ENCODE peak calls at places on chromosomes 5 and 9, in ten cellular contexts. H, L, O, U, F, V, D, M, Q and P are unnamed samples.

GRCh38 chr9:98962181-98962560 is 18.5 kb downstream of the COL15A1 start:
- DNase-seq in H (no peak), L (no peak), O (no peak), U (no peak), F (no peak), V (no peak), D (no peak), M (no peak), Q (no peak), P (no peak)

GRCh38 chr9:121598167-121599000 is 53.0 kb upstream of the DAB2IP start:
- DNase-seq in H (no peak), L (peak; percentile 89), O (peak; percentile 87), U (no peak), F (no peak), V (no peak), D (peak; percentile 67), M (peak; percentile 75), Q (peak; percentile 81), P (peak; percentile 91)

GRCh38 chr9:115686069-115686468 is 467.5 kb upstream of the PAPPA start:
- DNase-seq in H (no peak), L (no peak), O (no peak), U (no peak), F (no peak), V (no peak), D (no peak), M (no peak), Q (no peak), P (no peak)

GRCh38 chr9:91833096-91833877 is 116.7 kb downstream of the ROR2 start:
- DNase-seq in H (no peak), L (no peak), O (no peak), U (no peak), F (no peak), V (no peak), D (no peak), M (no peak), Q (no peak), P (no peak)

GRCh38 chr5:169416583-169417196 is 115.8 kb upstream of the SLIT3 start:
- DNase-seq in H (no peak), L (no peak), O (peak; percentile 24), U (no peak), F (no peak), V (no peak), D (no peak), M (peak; percentile 13), Q (no peak), P (no peak)

GRCh38 chr5:180093651-180094382 is 22.3 kb upstream of the RNF130 start:
- DNase-seq in H (no peak), L (no peak), O (no peak), U (no peak), F (no peak), V (no peak), D (no peak), M (no peak), Q (no peak), P (no peak)

GRCh38 chr9:89497181-89497963 is 541 bp downstream of the SEMA4D start:
- DNase-seq in H (no peak), L (peak; percentile 52), O (no peak), U (peak; percentile 89), F (no peak), V (no peak), D (no peak), M (peak; percentile 68), Q (no peak), P (peak; percentile 18)

GRCh38 chr9:124309665-124310064 is 51.9 kb downstream of the NEK6 start:
- DNase-seq in H (no peak), L (no peak), O (no peak), U (no peak), F (peak; percentile 39), V (peak; percentile 97), D (peak; percentile 92), M (no peak), Q (peak; percentile 56), P (no peak)

GRCh38 chr5:78903936-78904335 is 81.2 kb downstream of the ARSB start:
- DNase-seq in H (no peak), L (no peak), O (no peak), U (no peak), F (no peak), V (peak; percentile 72), D (no peak), M (no peak), Q (no peak), P (no peak)

GRCh38 chr5:78899922-78900362 is 85.2 kb downstream of the ARSB start:
- DNase-seq in H (no peak), L (peak; percentile 73), O (no peak), U (no peak), F (peak; percentile 58), V (peak; percentile 69), D (peak; percentile 44), M (peak; percentile 61), Q (peak; percentile 53), P (no peak)

GRCh38 chr5:78907255-78907886 is 77.7 kb downstream of the ARSB start:
- DNase-seq in H (no peak), L (no peak), O (no peak), U (no peak), F (no peak), V (peak; percentile 86), D (no peak), M (no peak), Q (no peak), P (no peak)

GRCh38 chr5:78908173-78908901 is 76.8 kb downstream of the ARSB start:
- DNase-seq in H (no peak), L (peak; percentile 65), O (no peak), U (no peak), F (no peak), V (peak; percentile 98), D (no peak), M (peak; percentile 42), Q (no peak), P (no peak)

DNA sequence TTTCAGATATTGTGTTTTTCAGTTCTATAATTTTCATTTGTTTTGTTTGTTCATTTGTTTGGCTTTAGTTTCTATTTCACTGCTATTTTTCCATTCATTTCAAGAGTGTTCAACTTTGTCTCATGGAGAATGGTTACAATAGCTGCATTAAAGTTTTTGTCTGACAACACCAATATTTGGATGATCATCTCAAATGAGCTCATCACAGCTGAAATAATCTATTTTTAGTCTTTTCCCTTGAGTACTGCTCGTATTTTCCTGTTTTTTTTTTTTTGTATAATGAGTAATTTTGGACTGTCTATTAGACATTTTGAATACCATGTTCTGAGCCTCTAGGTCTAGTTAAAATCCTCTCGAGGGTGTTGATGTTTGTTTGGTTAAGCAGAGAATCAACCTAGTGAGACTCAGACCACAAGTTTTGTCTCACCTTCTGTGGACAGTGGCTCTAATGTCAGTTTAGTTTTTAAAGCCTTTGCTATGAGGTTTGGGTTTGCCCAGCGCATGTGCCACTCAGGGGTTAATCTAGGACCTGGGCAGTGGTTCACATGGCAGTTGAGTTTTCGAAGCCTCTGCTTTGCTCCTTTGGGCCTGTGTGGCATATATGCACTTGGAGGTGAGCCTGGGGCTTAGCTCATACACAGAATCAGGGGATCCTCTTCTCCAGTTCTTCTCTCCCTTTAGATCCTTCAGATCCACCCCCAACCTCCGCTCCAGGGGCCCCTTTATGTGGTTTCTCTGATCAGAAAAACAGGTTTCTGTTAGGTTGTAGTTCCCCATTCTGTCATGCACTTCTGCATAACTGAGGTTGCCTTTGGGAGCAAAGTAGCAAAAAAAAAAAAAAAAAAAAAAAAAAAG is 79.8 kb downstream of the ARSB start:
- DNase-seq in H (no peak), L (no peak), O (no peak), U (no peak), F (no peak), V (no peak), D (no peak), M (no peak), Q (no peak), P (no peak)
- H3K27ac ChIP-seq in H (no peak overlapping the region), L (no peak overlapping the region), O (no peak overlapping the region), U (no peak overlapping the region), F (no peak overlapping the region), V (no peak overlapping the region), D (no peak overlapping the region), M (no peak overlapping the region), Q (no peak overlapping the region), P (no peak overlapping the region)

GRCh38 chr9:36543916-36544315 is 28.8 kb upstream of the MELK start:
- DNase-seq in H (no peak), L (no peak), O (peak; percentile 78), U (no peak), F (no peak), V (no peak), D (no peak), M (no peak), Q (no peak), P (peak; percentile 62)
- TF ChIP-seq POLR2AphosphoS5 in H (no peak), L (no peak), O (peak; percentile 40), U (no peak), F (no peak), V (no peak), D (no peak), M (no peak), Q (no peak), P (peak; percentile 71)

GRCh38 chr5:89309268-89309667 is 426.3 kb upstream of the MEF2C start:
- DNase-seq in H (no peak), L (no peak), O (no peak), U (no peak), F (no peak), V (no peak), D (no peak), M (no peak), Q (no peak), P (no peak)

GRCh38 chr5:89308606-89309040 is 425.6 kb upstream of the MEF2C start:
- DNase-seq in H (no peak), L (no peak), O (no peak), U (no peak), F (no peak), V (no peak), D (no peak), M (no peak), Q (no peak), P (no peak)

GRCh38 chr5:89315194-89315593 is 432.2 kb upstream of the MEF2C start:
- DNase-seq in H (no peak), L (no peak), O (no peak), U (no peak), F (no peak), V (no peak), D (no peak), M (no peak), Q (no peak), P (peak; percentile 51)

GRCh38 chr5:89313044-89313443 is 430.1 kb upstream of the MEF2C start:
- DNase-seq in H (no peak), L (no peak), O (no peak), U (no peak), F (no peak), V (peak; percentile 6), D (peak; percentile 71), M (no peak), Q (no peak), P (no peak)

DNA sequence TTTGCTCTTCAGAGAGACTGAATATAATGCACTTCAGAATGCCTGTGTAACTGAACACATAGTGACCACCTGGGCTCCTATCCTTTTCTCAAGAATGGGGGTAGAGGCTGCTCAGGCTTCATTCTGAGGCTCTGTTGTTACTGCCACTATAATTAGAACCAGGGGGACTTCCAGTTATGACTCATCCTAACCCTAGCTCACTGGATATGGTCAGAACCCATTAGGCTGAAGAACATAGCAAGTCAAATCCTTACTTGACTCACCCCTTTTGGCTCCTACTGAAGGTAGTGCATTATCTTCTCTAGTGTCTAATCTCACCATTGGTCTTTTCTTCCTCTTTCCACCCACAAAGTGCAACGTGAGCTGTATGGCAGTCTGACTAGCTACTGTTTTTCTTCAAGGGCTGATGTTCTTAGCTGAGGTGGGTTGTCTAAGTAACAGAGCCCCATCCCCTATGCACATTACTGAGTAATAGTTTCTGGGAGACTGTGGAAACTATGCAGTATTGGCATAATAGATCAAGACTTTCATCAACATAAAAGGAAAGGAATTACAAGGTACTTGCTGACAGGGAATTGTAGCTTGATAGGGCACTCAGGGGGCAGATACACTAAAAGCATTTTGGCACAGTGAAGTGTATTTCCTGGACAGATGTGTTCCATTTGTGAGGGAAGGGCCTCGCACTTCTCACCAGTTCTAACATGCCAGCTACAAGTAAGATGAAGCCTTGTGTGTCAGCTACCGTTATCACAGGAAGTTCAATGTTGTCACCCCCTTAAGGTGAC is 431.0 kb upstream of the MEF2C start:
- DNase-seq in H (no peak), L (no peak), O (no peak), U (no peak), F (no peak), V (peak; percentile 70), D (peak; percentile 41), M (peak; percentile 8), Q (no peak), P (no peak)
- TF ChIP-seq POLR2A in H (no peak), L (no peak), O (no peak), U (no peak), F (no peak), V (no peak), D (no peak), M (no peak), Q (no peak), P (no peak)

DNA sequence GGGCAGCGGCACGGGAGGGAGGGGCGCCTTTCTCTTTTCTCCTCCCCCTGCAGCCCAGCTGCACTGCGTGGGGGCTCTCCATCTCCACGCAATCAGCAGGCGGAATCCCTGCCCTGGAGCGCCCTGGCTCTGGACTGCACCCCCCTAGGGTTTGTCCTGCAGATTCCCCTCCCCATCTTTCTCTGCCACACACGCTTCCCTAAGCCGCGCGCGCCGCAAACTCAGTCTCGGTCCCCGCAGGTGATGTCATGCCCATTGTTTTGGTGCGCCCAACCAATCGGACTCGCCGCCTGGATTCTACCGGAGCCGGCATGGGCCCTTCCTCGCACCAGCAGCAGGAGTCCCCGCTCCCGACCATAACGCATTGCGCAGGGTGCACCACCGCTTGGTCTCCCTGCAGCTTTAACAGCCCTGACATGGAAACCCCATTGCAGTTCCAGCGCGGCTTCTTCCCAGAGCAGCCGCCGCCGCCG is at the start of gene KCNN2:
- DNase-seq in H (no peak), L (peak; percentile 74), O (peak; percentile 24), U (peak; percentile 85), F (peak; percentile 23), V (peak; percentile 71), D (no peak), M (peak; percentile 77), Q (peak; percentile 87), P (peak; percentile 88)
- H3K27ac ChIP-seq in H (peak within 1 kb of the TSS; percentile 18), L (peak within 1 kb of the TSS; percentile 63), O (no peak within 1 kb of the TSS), U (peak within 1 kb of the TSS; percentile 32), F (no peak within 1 kb of the TSS), V (no peak within 1 kb of the TSS), D (no peak within 1 kb of the TSS), M (peak within 1 kb of the TSS; percentile 19), Q (peak within 1 kb of the TSS; percentile 92), P (peak within 1 kb of the TSS; percentile 73)